ENCODE peak calls at places on chromosomes 6 and 20, in seven cellular contexts. B is Calu3; G is fibroblast of the aortic adventitia; U is GM12865; C is astrocyte of the cerebellum; F is left ventricle myocardium inferior; P is CD4-positive, alpha-beta T cell. L is an unnamed sample.

GRCh38 chr20:58652606-58653303 is 1.7 kb downstream of the STX16 start:
- DNase-seq in U (no peak), B (no peak), P (no peak), C (no peak), G (no peak), F (no peak), L (no peak)

GRCh38 chr20:64107736-64108457 is 532 bp upstream of the NPBWR2 start:
- DNase-seq in G (no peak), P (no peak), U (no peak), C (no peak), B (no peak), F (peak; percentile 5), L (peak; percentile 72)

GRCh38 chr6:25484900-25485299 is 167.1 kb upstream of the SCGN start:
- DNase-seq in G (no peak), U (no peak), C (no peak), B (no peak), F (no peak), P (no peak), L (no peak)

GRCh38 chr6:1952726-1953360 is 292.6 kb downstream of the GMDS start:
- DNase-seq in B (peak; percentile 63), U (no peak), P (no peak), F (no peak), G (peak; percentile 83), C (peak; percentile 94), L (no peak)

GRCh38 chr6:156783958-156784357 is 6.8 kb downstream of the ARID1B start:
- DNase-seq in G (no peak), B (no peak), P (no peak), F (no peak), C (no peak), U (no peak), L (no peak)

GRCh38 chr6:19757036-19757435 is 80.1 kb upstream of the ID4 start:
- DNase-seq in B (no peak), C (peak; percentile 11), G (peak; percentile 45), U (no peak), P (no peak), F (no peak), L (no peak)

GRCh38 chr6:1004885-1005635 is 306.8 kb upstream of the FOXQ1 start:
- DNase-seq in C (no peak), B (no peak), U (no peak), G (no peak), F (no peak), P (no peak), L (no peak)

GRCh38 chr6:99790679-99791078 is 184.0 kb downstream of the PRDM13 start:
- DNase-seq in P (no peak), G (peak; percentile 1), B (no peak), F (no peak), U (no peak), C (no peak), L (no peak)

GRCh38 chr6:329888-330691 is 37.8 kb downstream of the DUSP22 start:
- DNase-seq in B (no peak), F (peak; percentile 16), P (no peak), C (no peak), G (no peak), U (peak; percentile 88), L (no peak)

GRCh38 chr6:105432797-105433196 is 29.9 kb upstream of the PREP start:
- DNase-seq in U (no peak), G (peak; percentile 94), B (peak; percentile 6), C (peak; percentile 71), P (no peak), F (no peak), L (no peak)

GRCh38 chr6:47342824-47343223 is 33.1 kb upstream of the TNFRSF21 start:
- DNase-seq in P (no peak), C (no peak), G (no peak), F (no peak), U (no peak), B (no peak), L (no peak)

GRCh38 chr6:157550114-157550989 is 169.4 kb downstream of the ZDHHC14 start:
- DNase-seq in G (no peak), P (no peak), B (no peak), F (no peak), C (no peak), U (peak; percentile 80), L (no peak)

GRCh38 chr20:58698741-58699141 is 6.1 kb downstream of the NPEPL1 start:
- DNase-seq in U (no peak), B (no peak), C (no peak), P (no peak), F (peak; percentile 26), G (no peak), L (no peak)

GRCh38 chr20:57663241-57663640 is 43.0 kb upstream of the ZBP1 start:
- DNase-seq in U (no peak), F (peak; percentile 4), P (no peak), B (no peak), C (no peak), G (no peak), L (no peak)

GRCh38 chr6:9520417-9521151 is 894.3 kb downstream of the TFAP2A start:
- DNase-seq in G (peak; percentile 83), B (no peak), C (peak; percentile 72), F (no peak), U (peak; percentile 64), P (no peak), L (no peak)

GRCh38 chr6:107509506-107509905 is 19.6 kb downstream of the SOBP start:
- DNase-seq in G (peak; percentile 49), U (no peak), P (no peak), C (peak; percentile 81), B (peak; percentile 15), F (no peak), L (no peak)

GRCh38 chr6:7171733-7172132 is 64.0 kb downstream of the RREB1 start:
- DNase-seq in P (no peak), F (no peak), U (no peak), G (no peak), C (no peak), B (no peak), L (no peak)

GRCh38 chr6:7171119-7171518 is 63.4 kb downstream of the RREB1 start:
- DNase-seq in C (no peak), U (peak; percentile 36), B (no peak), P (no peak), F (no peak), G (no peak), L (no peak)

GRCh38 chr6:7173843-7174503 is 66.2 kb downstream of the RREB1 start:
- DNase-seq in P (no peak), U (no peak), C (no peak), F (no peak), G (no peak), B (no peak), L (no peak)

GRCh38 chr6:7170117-7170732 is 62.5 kb downstream of the RREB1 start:
- DNase-seq in U (no peak), B (no peak), F (no peak), G (no peak), P (no peak), C (no peak), L (no peak)

DNA sequence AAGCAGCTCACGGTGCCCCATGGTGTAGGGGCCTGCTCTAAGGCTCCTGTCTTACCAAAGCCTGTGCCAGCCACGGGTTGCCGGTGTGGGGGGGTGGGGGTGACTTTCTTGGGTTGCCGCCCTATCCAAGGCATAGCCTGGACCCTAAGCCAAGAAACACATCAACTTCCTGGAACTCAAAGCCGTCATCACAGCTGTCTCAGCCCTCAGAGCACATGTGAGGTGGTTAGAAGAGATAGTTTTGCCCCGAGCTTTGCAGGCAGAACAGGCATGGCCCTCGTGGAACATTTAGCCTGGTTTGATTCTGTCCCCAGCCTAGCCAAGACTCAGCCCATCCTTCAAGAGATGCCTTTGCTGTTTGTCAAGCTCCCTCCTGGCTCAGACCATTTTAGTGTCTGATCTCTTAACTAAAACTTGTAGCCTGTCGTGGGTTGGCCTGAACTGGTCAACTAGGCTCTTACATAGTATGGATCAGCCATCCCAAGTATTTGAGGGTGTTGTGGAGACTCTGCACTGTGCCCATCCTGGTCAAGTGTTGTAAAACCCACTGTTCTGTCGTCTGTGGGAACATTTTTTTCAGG is 64.9 kb downstream of the RREB1 start:
- DNase-seq in G (peak; percentile 79), F (no peak), B (no peak), C (peak; percentile 23), U (no peak), P (no peak), L (no peak)
- TF ChIP-seq CTCF in G (no peak), F (no peak), B (no peak), C (no peak), U (no peak), P (no peak), L (no peak)

GRCh38 chr6:11043961-11044711 is at the start of gene ELOVL2:
- DNase-seq in B (peak; percentile 25), G (peak; percentile 12), U (peak; percentile 12), F (peak; percentile 47), P (no peak), C (no peak), L (peak; percentile 72)
- TF ChIP-seq CTCF in B (peak; percentile 59), G (peak; percentile 28), U (peak; percentile 53), F (peak; percentile 64), P (no peak), C (peak; percentile 62), L (peak; percentile 52)

DNA sequence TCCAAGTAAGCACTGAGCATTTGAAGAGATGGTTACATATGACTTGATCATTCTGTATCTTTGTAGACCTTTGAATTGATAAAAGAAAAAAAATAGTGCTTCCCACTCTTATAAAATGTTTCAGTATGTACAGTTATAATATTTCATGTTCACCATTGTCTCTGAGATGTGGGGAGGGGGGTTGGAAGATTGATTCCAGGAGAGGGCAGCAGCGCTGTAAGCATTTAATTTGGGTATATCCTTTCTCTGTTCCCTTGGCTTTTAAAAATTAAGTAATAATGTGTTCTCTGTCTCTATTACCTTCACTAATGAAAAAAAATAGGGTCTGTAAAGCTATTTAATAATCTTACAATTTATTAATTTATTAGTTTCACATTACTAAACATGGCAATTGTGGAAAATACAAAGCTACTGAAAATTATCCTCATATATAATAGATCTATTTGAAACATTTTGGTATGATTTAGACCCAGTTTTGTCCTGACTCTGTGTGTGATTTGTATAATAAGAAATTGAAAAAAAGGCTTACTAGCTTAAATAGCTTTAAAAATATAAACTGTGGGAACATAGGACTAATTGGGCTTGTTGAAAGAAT is 341.2 kb downstream of the CDKAL1 start:
- DNase-seq in F (no peak), C (peak; percentile 23), G (peak; percentile 71), P (no peak), U (peak; percentile 26), B (peak; percentile 56), L (peak; percentile 34)
- TF ChIP-seq CTCF in F (peak; percentile 40), C (peak; percentile 59), G (peak; percentile 61), P (no peak), U (peak; percentile 12), B (peak; percentile 55), L (peak; percentile 31)

GRCh38 chr20:48951646-48952045 is 30.1 kb downstream of the ARFGEF2 start:
- DNase-seq in F (no peak), C (no peak), B (no peak), G (no peak), U (no peak), P (no peak), L (no peak)

GRCh38 chr20:48948612-48949011 is 27.1 kb downstream of the ARFGEF2 start:
- DNase-seq in F (no peak), C (no peak), P (no peak), G (no peak), U (no peak), B (no peak), L (no peak)

GRCh38 chr20:48952656-48953055 is 31.1 kb downstream of the ARFGEF2 start:
- DNase-seq in F (no peak), B (no peak), U (no peak), G (no peak), P (no peak), C (no peak), L (no peak)

GRCh38 chr20:48951041-48951440 is 29.5 kb downstream of the ARFGEF2 start:
- DNase-seq in F (no peak), P (no peak), G (no peak), U (no peak), C (no peak), B (no peak), L (no peak)

GRCh38 chr20:48949304-48950170 is 28.0 kb downstream of the ARFGEF2 start:
- DNase-seq in U (no peak), P (no peak), G (no peak), C (no peak), B (no peak), F (no peak), L (no peak)
- TF ChIP-seq CTCF in U (no peak), P (no peak), G (no peak), C (no peak), B (peak; percentile 52), F (no peak), L (no peak)